ENCODE peak calls at places on chromosomes 5 and 9, in nine cellular contexts. One of them, this sample, is unnamed.

GRCh38 chr9:133167096-133167695 is 3.5 kb upstream of the GBGT1 start:
- DNase-seq in transverse colon: no peak
- DNase-seq in keratinocyte: no peak
- DNase-seq in H54: no peak
- DNase-seq in iris pigment epithelial cell: no peak
- DNase-seq in stimulated activated CD8-positive, alpha-beta memory T cell treated with anti-CD3 and anti-CD28 coated beads, Interleukin-7, amount 100 ng/mL, for 1 hour: no peak
- DNase-seq in nucleus accumbens: no peak
- DNase-seq in DND-41: no peak
- DNase-seq in ELR: no peak
- DNase-seq in this sample: no peak

GRCh38 chr5:174084691-174085154 is 39.2 kb downstream of the NSG2 start:
- DNase-seq in stimulated activated CD8-positive, alpha-beta memory T cell treated with anti-CD3 and anti-CD28 coated beads, Interleukin-7, amount 100 ng/mL, for 1 hour: no peak
- DNase-seq in transverse colon: no peak
- DNase-seq in DND-41: no peak
- DNase-seq in ELR: no peak
- DNase-seq in nucleus accumbens: no peak
- DNase-seq in H54: no peak
- DNase-seq in keratinocyte: no peak
- DNase-seq in iris pigment epithelial cell: no peak
- DNase-seq in this sample: no peak

GRCh38 chr5:177513500-177513899 is 3.3 kb downstream of the DDX41 start:
- DNase-seq in transverse colon: no peak
- DNase-seq in ELR: no peak
- DNase-seq in iris pigment epithelial cell: no peak
- DNase-seq in H54: no peak
- DNase-seq in nucleus accumbens: no peak
- DNase-seq in keratinocyte: no peak
- DNase-seq in DND-41: no peak
- DNase-seq in stimulated activated CD8-positive, alpha-beta memory T cell treated with anti-CD3 and anti-CD28 coated beads, Interleukin-7, amount 100 ng/mL, for 1 hour: no peak
- DNase-seq in this sample: no peak

GRCh38 chr9:36550135-36550534 is 22.6 kb upstream of the MELK start:
- DNase-seq in H54: no peak
- DNase-seq in iris pigment epithelial cell: no peak
- DNase-seq in transverse colon: no peak
- DNase-seq in nucleus accumbens: no peak
- DNase-seq in DND-41: no peak
- DNase-seq in ELR: no peak
- DNase-seq in stimulated activated CD8-positive, alpha-beta memory T cell treated with anti-CD3 and anti-CD28 coated beads, Interleukin-7, amount 100 ng/mL, for 1 hour: no peak
- DNase-seq in keratinocyte: no peak
- DNase-seq in this sample: no peak

GRCh38 chr9:98707158-98708102 is 1.3 kb downstream of the GABBR2 start:
- DNase-seq in stimulated activated CD8-positive, alpha-beta memory T cell treated with anti-CD3 and anti-CD28 coated beads, Interleukin-7, amount 100 ng/mL, for 1 hour: no peak
- DNase-seq in iris pigment epithelial cell: peak
- DNase-seq in H54: no peak
- DNase-seq in ELR: peak
- DNase-seq in keratinocyte: no peak
- DNase-seq in transverse colon: no peak
- DNase-seq in DND-41: no peak
- DNase-seq in nucleus accumbens: no peak
- DNase-seq in this sample: no peak

GRCh38 chr5:7776442-7776841 is 74.5 kb downstream of the CFAP90 start:
- DNase-seq in stimulated activated CD8-positive, alpha-beta memory T cell treated with anti-CD3 and anti-CD28 coated beads, Interleukin-7, amount 100 ng/mL, for 1 hour: no peak
- DNase-seq in iris pigment epithelial cell: no peak
- DNase-seq in ELR: no peak
- DNase-seq in nucleus accumbens: no peak
- DNase-seq in DND-41: no peak
- DNase-seq in transverse colon: no peak
- DNase-seq in keratinocyte: no peak
- DNase-seq in H54: no peak
- DNase-seq in this sample: no peak

GRCh38 chr5:9337908-9338307 is 208.0 kb downstream of the SEMA5A start:
- DNase-seq in nucleus accumbens: no peak
- DNase-seq in stimulated activated CD8-positive, alpha-beta memory T cell treated with anti-CD3 and anti-CD28 coated beads, Interleukin-7, amount 100 ng/mL, for 1 hour: no peak
- DNase-seq in H54: no peak
- DNase-seq in ELR: peak
- DNase-seq in iris pigment epithelial cell: peak
- DNase-seq in keratinocyte: no peak
- DNase-seq in transverse colon: no peak
- DNase-seq in DND-41: no peak
- DNase-seq in this sample: no peak

GRCh38 chr5:171953860-171954701 is 52.4 kb downstream of the FBXW11 start:
- DNase-seq in DND-41: no peak
- DNase-seq in H54: peak
- DNase-seq in stimulated activated CD8-positive, alpha-beta memory T cell treated with anti-CD3 and anti-CD28 coated beads, Interleukin-7, amount 100 ng/mL, for 1 hour: no peak
- DNase-seq in nucleus accumbens: no peak
- DNase-seq in iris pigment epithelial cell: peak
- DNase-seq in transverse colon: no peak
- DNase-seq in keratinocyte: peak
- DNase-seq in ELR: peak
- DNase-seq in this sample: no peak

GRCh38 chr9:38032266-38032830 is 36.7 kb downstream of the SHB start:
- DNase-seq in transverse colon: peak
- DNase-seq in ELR: no peak
- DNase-seq in stimulated activated CD8-positive, alpha-beta memory T cell treated with anti-CD3 and anti-CD28 coated beads, Interleukin-7, amount 100 ng/mL, for 1 hour: no peak
- DNase-seq in iris pigment epithelial cell: peak
- DNase-seq in DND-41: no peak
- DNase-seq in keratinocyte: no peak
- DNase-seq in H54: no peak
- DNase-seq in nucleus accumbens: no peak
- DNase-seq in this sample: no peak

GRCh38 chr5:91706785-91707520 is 323.8 kb upstream of the ARRDC3 start:
- DNase-seq in H54: no peak
- DNase-seq in transverse colon: no peak
- DNase-seq in DND-41: no peak
- DNase-seq in iris pigment epithelial cell: peak
- DNase-seq in keratinocyte: no peak
- DNase-seq in stimulated activated CD8-positive, alpha-beta memory T cell treated with anti-CD3 and anti-CD28 coated beads, Interleukin-7, amount 100 ng/mL, for 1 hour: no peak
- DNase-seq in ELR: no peak
- DNase-seq in nucleus accumbens: no peak
- DNase-seq in this sample: no peak

GRCh38 chr5:131423056-131423455 is 159.2 kb downstream of the CDC42SE2 start:
- DNase-seq in keratinocyte: no peak
- DNase-seq in nucleus accumbens: no peak
- DNase-seq in transverse colon: no peak
- DNase-seq in DND-41: no peak
- DNase-seq in H54: peak
- DNase-seq in stimulated activated CD8-positive, alpha-beta memory T cell treated with anti-CD3 and anti-CD28 coated beads, Interleukin-7, amount 100 ng/mL, for 1 hour: no peak
- DNase-seq in iris pigment epithelial cell: peak
- DNase-seq in ELR: peak
- DNase-seq in this sample: no peak

GRCh38 chr9:89168901-89169813 is 9.5 kb downstream of the SHC3 start:
- DNase-seq in transverse colon: no peak
- DNase-seq in H54: no peak
- DNase-seq in DND-41: no peak
- DNase-seq in nucleus accumbens: no peak
- DNase-seq in keratinocyte: no peak
- DNase-seq in ELR: no peak
- DNase-seq in stimulated activated CD8-positive, alpha-beta memory T cell treated with anti-CD3 and anti-CD28 coated beads, Interleukin-7, amount 100 ng/mL, for 1 hour: no peak
- DNase-seq in iris pigment epithelial cell: no peak
- DNase-seq in this sample: no peak

GRCh38 chr5:172280937-172281336 is 2.6 kb downstream of the UBTD2 start:
- DNase-seq in ELR: peak
- DNase-seq in nucleus accumbens: no peak
- DNase-seq in stimulated activated CD8-positive, alpha-beta memory T cell treated with anti-CD3 and anti-CD28 coated beads, Interleukin-7, amount 100 ng/mL, for 1 hour: no peak
- DNase-seq in keratinocyte: no peak
- DNase-seq in DND-41: no peak
- DNase-seq in H54: no peak
- DNase-seq in iris pigment epithelial cell: peak
- DNase-seq in transverse colon: no peak
- DNase-seq in this sample: no peak

GRCh38 chr9:110753734-110754231 is 85.2 kb downstream of the MUSK start:
- DNase-seq in nucleus accumbens: no peak
- DNase-seq in H54: no peak
- DNase-seq in stimulated activated CD8-positive, alpha-beta memory T cell treated with anti-CD3 and anti-CD28 coated beads, Interleukin-7, amount 100 ng/mL, for 1 hour: no peak
- DNase-seq in iris pigment epithelial cell: peak
- DNase-seq in transverse colon: no peak
- DNase-seq in DND-41: no peak
- DNase-seq in keratinocyte: no peak
- DNase-seq in ELR: peak
- DNase-seq in this sample: no peak